ENCODE peak calls at places on chromosome 18, in six cellular contexts. B is fibroblast of the aortic adventitia, C is GM20000, W is endothelial cell, J is pancreas, M is ovary. P is an unnamed sample.

GRCh38 chr18:75226301-75226955 is 15.8 kb downstream of the TSHZ1 start:
- DNase-seq in J (no peak), C (no peak), W (no peak), M (no peak), B (no peak), P (no peak)

GRCh38 chr18:43279015-43279758 is 1.9 kb upstream of the SYT4 start:
- DNase-seq in M (no peak), J (no peak), C (peak), B (no peak), W (no peak), P (no peak)

GRCh38 chr18:76495435-76496199 is 575 bp upstream of the ZNF516 start:
- DNase-seq in M (peak), J (peak), C (peak), B (peak), W (peak), P (no peak)

GRCh38 chr18:58862404-58862803 is 2.3 kb upstream of the ZNF532 start:
- DNase-seq in C (no peak), W (no peak), B (no peak), J (no peak), M (no peak), P (no peak)

GRCh38 chr18:32919799-32920198 is 147.0 kb upstream of the KLHL14 start:
- DNase-seq in C (peak), W (peak), M (no peak), J (no peak), B (peak), P (no peak)

GRCh38 chr18:49359732-49360444 is 100.6 kb downstream of the DYM start:
- DNase-seq in M (no peak), C (peak), J (no peak), B (peak), W (no peak), P (peak)

GRCh38 chr18:51151568-51152511 is 45.6 kb downstream of the MEX3C start:
- DNase-seq in J (no peak), W (no peak), C (peak), B (no peak), M (no peak), P (no peak)

GRCh38 chr18:13241893-13242175 is 23.3 kb downstream of the LDLRAD4 start:
- DNase-seq in C (no peak), J (no peak), W (no peak), M (no peak), B (no peak), P (no peak)

GRCh38 chr18:3449702-3450357 is at the start of gene TGIF1:
- DNase-seq in W (peak), B (peak), M (peak), C (peak), J (peak), P (no peak)

GRCh38 chr18:12035481-12035880 is 54.2 kb downstream of the IMPA2 start:
- DNase-seq in M (no peak), J (no peak), C (no peak), W (no peak), B (no peak), P (no peak)

GRCh38 chr18:58315041-58315440 is 271.0 kb downstream of the NEDD4L start:
- DNase-seq in C (no peak), M (no peak), B (no peak), J (no peak), W (no peak), P (no peak)

GRCh38 chr18:72973831-72974230 is 106.0 kb upstream of the NETO1 start:
- DNase-seq in C (no peak), B (no peak), M (no peak), W (no peak), J (no peak), P (no peak)

GRCh38 chr18:76565238-76566173 is 70.5 kb upstream of the ZNF516 start:
- DNase-seq in W (peak), J (peak), M (peak), C (no peak), B (peak), P (peak)

GRCh38 chr18:57748770-57749603 is 54.1 kb downstream of the ATP8B1 start:
- DNase-seq in B (peak), C (peak), W (no peak), J (peak), M (no peak), P (no peak)

GRCh38 chr18:9086015-9086414 is 16.5 kb upstream of the NDUFV2 start:
- DNase-seq in J (no peak), C (no peak), W (no peak), M (no peak), B (no peak), P (no peak)

GRCh38 chr18:58091099-58091611 is 47.1 kb downstream of the NEDD4L start:
- DNase-seq in C (peak), M (no peak), W (no peak), B (no peak), J (peak), P (no peak)

GRCh38 chr18:68840554-68841263 is 42.8 kb downstream of the CCDC102B start:
- DNase-seq in C (no peak), B (peak), M (no peak), J (peak), W (no peak), P (peak)

GRCh38 chr18:13376841-13377351 is 158.3 kb downstream of the LDLRAD4 start:
- DNase-seq in W (no peak), J (no peak), C (peak), B (no peak), M (no peak), P (no peak)

GRCh38 chr18:32772580-32773186 is at the start of gene KLHL14:
- DNase-seq in M (no peak), C (peak), B (no peak), J (no peak), W (no peak), P (no peak)

GRCh38 chr18:70454705-70455322 is 166.0 kb downstream of the SOCS6 start:
- DNase-seq in W (peak), C (peak), B (peak), J (no peak), M (no peak), P (peak)

GRCh38 chr18:51135795-51136194 is 61.7 kb downstream of the MEX3C start:
- DNase-seq in J (no peak), B (no peak), W (no peak), C (no peak), M (no peak), P (no peak)

GRCh38 chr18:62663731-62664336 is 51.5 kb upstream of the PHLPP1 start:
- DNase-seq in M (no peak), B (peak), C (peak), W (no peak), J (no peak), P (no peak)

GRCh38 chr18:57445488-57446319 is 10.5 kb downstream of the ONECUT2 start:
- DNase-seq in C (no peak), J (no peak), M (no peak), W (no peak), B (no peak), P (no peak)

GRCh38 chr18:8744656-8745055 is 39.3 kb downstream of the MTCL1 start:
- DNase-seq in J (no peak), M (no peak), C (no peak), B (no peak), W (no peak), P (no peak)

GRCh38 chr18:75869197-75869596 is 441.7 kb upstream of the SMIM21 start:
- DNase-seq in M (no peak), J (no peak), C (no peak), W (no peak), B (no peak), P (no peak)

GRCh38 chr18:59957957-59958356 is 58.2 kb downstream of the PMAIP1 start:
- DNase-seq in J (peak), C (no peak), B (peak), M (no peak), W (no peak), P (peak)

GRCh38 chr18:40355701-40356100 is 1599.3 kb upstream of the PIK3C3 start:
- DNase-seq in M (no peak), B (no peak), W (no peak), C (no peak), J (no peak), P (no peak)

GRCh38 chr18:42861259-42861658 is 254.2 kb downstream of the RIT2 start:
- DNase-seq in M (no peak), W (no peak), J (no peak), B (no peak), C (no peak), P (no peak)

GRCh38 chr18:76388261-76388660 is 106.8 kb downstream of the ZNF516 start:
- DNase-seq in M (no peak), C (no peak), W (no peak), B (no peak), J (no peak), P (no peak)

GRCh38 chr18:42545825-42546224 is 569.7 kb downstream of the RIT2 start:
- DNase-seq in B (peak), W (no peak), M (no peak), J (no peak), C (no peak), P (no peak)

GRCh38 chr18:48295586-48296311 is 113.4 kb downstream of the ZBTB7C start:
- DNase-seq in M (no peak), B (peak), C (no peak), J (no peak), W (peak), P (no peak)

GRCh38 chr18:7000484-7001096 is 117.0 kb downstream of the LAMA1 start:
- DNase-seq in M (no peak), C (no peak), B (peak), W (no peak), J (no peak), P (peak)

GRCh38 chr18:62497171-62497783 is 25.5 kb upstream of the ZCCHC2 start:
- DNase-seq in C (no peak), M (no peak), B (no peak), J (no peak), W (no peak), P (no peak)

GRCh38 chr18:8798996-8799395 is 93.6 kb downstream of the MTCL1 start:
- DNase-seq in M (no peak), C (no peak), W (no peak), J (no peak), B (no peak), P (no peak)

GRCh38 chr18:59823611-59824195 is 76.1 kb upstream of the PMAIP1 start:
- DNase-seq in J (peak), C (peak), B (peak), M (peak), W (peak), P (peak)

GRCh38 chr18:59866551-59866950 is 33.2 kb upstream of the PMAIP1 start:
- DNase-seq in B (no peak), J (no peak), C (no peak), W (no peak), M (no peak), P (no peak)

GRCh38 chr18:7174359-7175107 is 56.4 kb upstream of the LRRC30 start:
- DNase-seq in J (peak), B (no peak), W (peak), C (no peak), M (no peak), P (no peak)

GRCh38 chr18:74806700-74807416 is 209.2 kb downstream of the ZNF407 start:
- DNase-seq in C (peak), B (peak), M (no peak), W (no peak), J (no peak), P (peak)

GRCh38 chr18:57951999-57952774 is 91.8 kb upstream of the NEDD4L start:
- DNase-seq in W (no peak), J (no peak), C (no peak), M (no peak), B (peak), P (no peak)

GRCh38 chr18:46179306-46179705 is 75.1 kb downstream of the HAUS1 start:
- DNase-seq in W (no peak), B (no peak), M (no peak), J (no peak), C (no peak), P (no peak)

GRCh38 chr18:46169464-46169941 is 65.3 kb downstream of the HAUS1 start:
- DNase-seq in J (no peak), M (no peak), C (no peak), W (no peak), B (peak), P (no peak)

GRCh38 chr18:46173393-46174316 is 69.5 kb downstream of the HAUS1 start:
- DNase-seq in C (peak), W (peak), B (peak), M (peak), J (peak), P (peak)

GRCh38 chr18:46171331-46171730 is 67.1 kb downstream of the HAUS1 start:
- DNase-seq in C (no peak), M (no peak), B (no peak), W (no peak), J (no peak), P (no peak)

DNA sequence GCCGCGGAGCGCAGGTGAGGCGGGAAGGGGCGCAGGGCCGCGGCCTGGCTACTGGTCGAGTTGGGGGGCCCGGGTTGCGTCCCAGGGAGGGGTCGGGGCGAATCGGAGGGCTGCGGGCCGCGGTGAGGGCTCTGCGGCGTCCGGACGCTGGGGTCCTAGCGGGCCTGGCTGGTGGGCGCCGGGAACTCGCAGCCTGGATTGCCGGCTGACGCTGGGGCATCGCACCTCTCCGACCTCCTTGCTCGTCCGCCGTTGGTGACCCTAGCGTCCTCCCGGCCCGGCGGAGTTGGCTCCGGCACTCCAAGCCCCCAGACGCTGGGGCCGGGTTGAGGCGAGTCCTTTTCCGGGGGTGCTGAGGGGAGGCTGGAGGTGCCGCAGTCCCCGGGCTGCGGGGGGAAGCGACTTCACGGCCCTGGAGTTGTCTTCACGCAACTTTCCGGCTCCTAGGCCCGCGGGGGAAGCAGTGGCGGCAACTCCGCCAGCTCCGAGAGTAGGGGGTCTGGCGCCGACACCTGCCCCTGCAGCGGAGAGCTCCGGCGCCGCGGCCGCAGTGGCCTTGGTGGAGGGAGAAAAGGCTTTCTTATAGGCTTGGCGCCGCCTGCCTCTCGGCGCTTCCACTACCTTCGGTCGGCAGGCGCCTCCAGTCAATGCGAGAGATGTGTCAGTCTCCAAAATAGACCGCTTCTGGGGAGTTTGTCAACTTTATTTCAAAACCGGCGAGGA is 70.3 kb downstream of the HAUS1 start:
- DNase-seq in C (peak), W (peak), M (peak), B (peak), J (peak), P (no peak)
- TF ChIP-seq CTCF in C (no peak), W (no peak), M (no peak), B (peak), J (no peak), P (peak)

GRCh38 chr18:65941482-65941881 is 190.7 kb downstream of the CDH7 start:
- DNase-seq in J (no peak), W (no peak), C (no peak), B (no peak), M (no peak), P (no peak)

GRCh38 chr18:65934874-65935273 is 184.1 kb downstream of the CDH7 start:
- DNase-seq in J (peak), C (no peak), M (no peak), W (no peak), B (no peak), P (no peak)

GRCh38 chr18:65938592-65939372 is 188.0 kb downstream of the CDH7 start:
- DNase-seq in M (no peak), B (no peak), J (no peak), W (peak), C (no peak), P (no peak)

GRCh38 chr18:65937180-65937579 is 186.4 kb downstream of the CDH7 start:
- DNase-seq in C (no peak), B (no peak), W (no peak), M (no peak), J (no peak), P (no peak)

DNA sequence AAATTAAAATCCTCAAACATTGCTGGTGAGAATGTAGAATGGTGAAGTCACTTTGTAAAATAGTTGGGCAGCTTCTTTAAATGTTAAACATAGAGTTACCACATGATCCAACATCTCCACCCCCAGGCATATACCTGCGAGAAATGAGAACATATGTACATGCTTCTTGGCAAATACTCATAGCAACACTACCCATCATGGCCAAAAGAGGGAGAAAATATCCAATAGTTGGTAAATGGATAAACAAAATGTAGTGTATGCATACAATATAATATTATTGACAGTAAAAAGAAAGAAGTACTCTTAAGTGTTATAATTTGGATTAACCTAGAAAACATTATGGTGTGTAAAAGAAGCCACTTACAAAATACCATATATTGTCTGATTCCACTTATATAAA is 185.9 kb downstream of the CDH7 start:
- DNase-seq in J (no peak), M (no peak), W (no peak), B (no peak), C (no peak), P (no peak)
- TF ChIP-seq CTCF in J (no peak), M (no peak), W (no peak), B (no peak), C (no peak), P (no peak)

DNA sequence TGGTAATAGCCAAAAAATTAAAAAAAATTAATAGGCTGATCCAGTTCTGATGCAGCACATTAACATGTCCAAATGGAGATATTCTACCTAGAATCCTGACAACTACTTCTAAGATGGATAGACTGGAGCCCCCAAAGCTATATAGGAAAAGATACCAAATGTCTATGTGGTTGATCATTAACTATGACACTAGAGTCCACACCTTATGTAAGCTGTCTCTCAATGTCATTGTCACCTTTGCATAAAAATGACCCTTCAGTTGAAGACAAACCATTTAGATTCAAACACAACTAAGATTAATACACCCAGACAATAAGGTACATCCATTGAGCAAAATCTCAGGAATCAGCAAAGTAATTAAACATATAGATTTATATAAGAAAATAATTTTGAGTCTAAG is 14.6 kb downstream of the ZNF396 start:
- DNase-seq in W (no peak), M (no peak), J (no peak), C (no peak), B (no peak), P (no peak)
- TF ChIP-seq CTCF in W (no peak), M (no peak), J (no peak), C (no peak), B (no peak), P (no peak)

GRCh38 chr18:35692866-35693265 is 111.3 kb downstream of the GALNT1 start:
- DNase-seq in W (no peak), M (no peak), J (no peak), C (no peak), B (no peak), P (no peak)
- TF ChIP-seq CTCF in W (no peak), M (no peak), J (no peak), C (no peak), B (no peak), P (no peak)

GRCh38 chr18:46447792-46448191 is 209.2 kb downstream of the LOXHD1 start:
- DNase-seq in C (no peak), J (no peak), M (no peak), W (no peak), B (no peak), P (no peak)

GRCh38 chr18:46449499-46449898 is 207.5 kb downstream of the LOXHD1 start:
- DNase-seq in B (no peak), W (no peak), C (no peak), M (no peak), J (no peak), P (no peak)

GRCh38 chr18:46449033-46449432 is 208.0 kb downstream of the LOXHD1 start:
- DNase-seq in C (no peak), W (no peak), J (no peak), B (no peak), M (no peak), P (no peak)

GRCh38 chr18:46447323-46447722 is 209.7 kb downstream of the LOXHD1 start:
- DNase-seq in C (no peak), B (no peak), J (no peak), W (no peak), M (no peak), P (no peak)

GRCh38 chr18:46448347-46448746 is 208.7 kb downstream of the LOXHD1 start:
- DNase-seq in C (no peak), M (no peak), W (no peak), B (no peak), J (no peak), P (no peak)
- TF ChIP-seq CTCF in C (no peak), M (no peak), W (no peak), B (no peak), J (no peak), P (no peak)

GRCh38 chr18:79986726-79987125 is 1.6 kb downstream of the TXNL4A start:
- DNase-seq in M (no peak), B (no peak), J (no peak), W (no peak), C (no peak), P (no peak)

GRCh38 chr18:79985172-79985571 is 3.2 kb downstream of the TXNL4A start:
- DNase-seq in M (no peak), J (no peak), C (no peak), W (no peak), B (no peak), P (no peak)

GRCh38 chr18:79988925-79989361 is 580 bp upstream of the TXNL4A start:
- DNase-seq in C (no peak), M (peak), J (no peak), B (peak), W (no peak), P (no peak)

GRCh38 chr18:79987566-79987965 is 797 bp downstream of the TXNL4A start:
- DNase-seq in J (no peak), M (no peak), W (no peak), B (peak), C (no peak), P (no peak)

GRCh38 chr18:79988079-79988924 is at the start of gene TXNL4A:
- DNase-seq in M (peak), J (peak), C (peak), W (peak), B (peak), P (peak)
- TF ChIP-seq CTCF in M (no peak), J (no peak), C (peak), W (no peak), B (peak), P (peak)

P was measured in AG09319.